ENCODE peak calls at places on chromosome 15, in seven cellular contexts. H, F, L, T, V, O and S are unnamed samples.

GRCh38 chr15:47340576-47340920 is 376.8 kb upstream of the SEMA6D start:
- DNase-seq in H (no peak), F (no peak), L (no peak), T (no peak), V (no peak), O (no peak), S (no peak)

GRCh38 chr15:79641841-79642240 is 209.7 kb downstream of the MINAR1 start:
- DNase-seq in H (no peak), F (no peak), L (no peak), T (no peak), V (no peak), O (no peak), S (no peak)

GRCh38 chr15:24856397-24857093 is 98.2 kb upstream of the SNRPN start:
- DNase-seq in H (no peak), F (no peak), L (no peak), T (peak; percentile 94), V (peak; percentile 78), O (no peak), S (no peak)

GRCh38 chr15:80967451-80967850 is 22.2 kb downstream of the MESD start:
- DNase-seq in H (no peak), F (peak; percentile 24), L (no peak), T (peak; percentile 71), V (no peak), O (no peak), S (no peak)

GRCh38 chr15:58260186-58260910 is 122.2 kb downstream of the AQP9 start:
- DNase-seq in H (no peak), F (no peak), L (no peak), T (no peak), V (no peak), O (no peak), S (no peak)

GRCh38 chr15:71141572-71141971 is 26.3 kb downstream of the THSD4 start:
- DNase-seq in H (no peak), F (no peak), L (no peak), T (no peak), V (no peak), O (no peak), S (no peak)

GRCh38 chr15:68400066-68400456 is 31.9 kb downstream of the ITGA11 start:
- DNase-seq in H (no peak), F (no peak), L (no peak), T (no peak), V (no peak), O (no peak), S (no peak)

GRCh38 chr15:69013726-69014406 is 629 bp upstream of the NOX5 start:
- DNase-seq in H (no peak), F (no peak), L (no peak), T (no peak), V (no peak), O (no peak), S (no peak)

GRCh38 chr15:66743703-66744536 is 41.9 kb downstream of the SMAD6 start:
- DNase-seq in H (no peak), F (no peak), L (no peak), T (no peak), V (no peak), O (no peak), S (no peak)

GRCh38 chr15:64634576-64635485 is 140.6 kb downstream of the RBPMS2 start:
- DNase-seq in H (no peak), F (no peak), L (no peak), T (peak; percentile 64), V (peak; percentile 19), O (no peak), S (no peak)

GRCh38 chr15:82679626-82680199 is 30.0 kb downstream of the AP3B2 start:
- DNase-seq in H (no peak), F (no peak), L (no peak), T (no peak), V (peak; percentile 14), O (no peak), S (no peak)

GRCh38 chr15:101795455-101795854 is 7.9 kb upstream of the OR4F6 start:
- DNase-seq in H (no peak), F (peak; percentile 77), L (no peak), T (no peak), V (no peak), O (no peak), S (no peak)

GRCh38 chr15:43893956-43894355 is 67.2 kb downstream of the WDR76 start:
- DNase-seq in H (no peak), F (no peak), L (no peak), T (no peak), V (no peak), O (no peak), S (no peak)

GRCh38 chr15:31472636-31473383 is 146.2 kb downstream of the KLF13 start:
- DNase-seq in H (no peak), F (no peak), L (peak; percentile 33), T (no peak), V (no peak), O (no peak), S (no peak)

GRCh38 chr15:59020321-59020720 is 32.9 kb downstream of the RNF111 start:
- DNase-seq in H (no peak), F (no peak), L (no peak), T (no peak), V (no peak), O (no peak), S (no peak)

GRCh38 chr15:58362262-58362922 is 69.4 kb upstream of the LIPC start:
- DNase-seq in H (no peak), F (no peak), L (no peak), T (no peak), V (no peak), O (no peak), S (no peak)

GRCh38 chr15:91561371-91562100 is 292.0 kb upstream of the SLCO3A1 start:
- DNase-seq in H (no peak), F (peak; percentile 93), L (peak; percentile 5), T (no peak), V (no peak), O (peak; percentile 95), S (no peak)

GRCh38 chr15:68816795-68817303 is 3.8 kb downstream of the ANP32A start:
- DNase-seq in H (no peak), F (no peak), L (no peak), T (no peak), V (no peak), O (no peak), S (no peak)

GRCh38 chr15:70318996-70319465 is 221.3 kb upstream of the TLE3 start:
- DNase-seq in H (no peak), F (peak; percentile 69), L (no peak), T (no peak), V (no peak), O (no peak), S (no peak)